ENCODE peak calls at places on chromosomes 3 and 15, in ten cellular contexts. E, S, I, D, B, J, C, K, Q and G are unnamed samples. For H3K9me3, the result is how much of the 10 kb centered on the place peaks cover.

GRCh38 chr3:64327039-64327804 is 102.0 kb upstream of the PRICKLE2 start:
- DNase-seq in E (no peak), K (no peak), Q (no peak), I (peak), J (no peak), B (no peak), C (no peak), D (no peak), S (no peak), G (no peak)

GRCh38 chr3:178850452-178851166 is 221.0 kb downstream of the ZMAT3 start:
- DNase-seq in K (no peak), J (no peak), E (no peak), I (no peak), D (no peak), S (no peak), Q (no peak), B (no peak), C (no peak), G (no peak)

GRCh38 chr3:69688400-69688799 is 50.9 kb upstream of the MITF start:
- DNase-seq in D (no peak), E (no peak), Q (no peak), J (no peak), K (no peak), C (no peak), S (no peak), B (no peak), I (no peak), G (no peak)

GRCh38 chr3:13104511-13104910 is 31.3 kb upstream of the IQSEC1 start:
- DNase-seq in K (no peak), Q (no peak), B (no peak), I (peak), D (no peak), S (no peak), J (no peak), C (no peak), E (no peak), G (no peak)

GRCh38 chr15:26628879-26629529 is 143.9 kb downstream of the GABRB3 start:
- DNase-seq in K (peak), I (peak), B (no peak), Q (peak), C (peak), D (peak), J (no peak), S (no peak), E (no peak), G (peak)

GRCh38 chr3:85697156-85697555 is 738.4 kb downstream of the CADM2 start:
- DNase-seq in E (no peak), Q (no peak), D (no peak), J (no peak), I (no peak), C (no peak), S (no peak), B (no peak), K (no peak), G (no peak)

GRCh38 chr3:12395349-12396012 is 88.8 kb upstream of the TSEN2 start:
- DNase-seq in I (no peak), Q (peak), B (no peak), E (no peak), D (no peak), K (no peak), J (no peak), C (no peak), S (no peak), G (no peak)

GRCh38 chr15:63277893-63278505 is 594 bp downstream of the APH1B start:
- DNase-seq in I (no peak), B (no peak), K (peak), C (no peak), Q (no peak), J (no peak), S (no peak), E (no peak), D (no peak), G (no peak)

GRCh38 chr3:111761309-111761795 is 97.7 kb upstream of the PHLDB2 start:
- DNase-seq in C (no peak), S (no peak), Q (peak), E (no peak), K (peak), J (no peak), D (peak), I (no peak), B (no peak), G (peak)

GRCh38 chr3:151818361-151818760 is 4.4 kb downstream of the AADAC start:
- DNase-seq in B (no peak), I (no peak), J (no peak), C (no peak), D (no peak), S (no peak), E (no peak), K (peak), Q (no peak), G (no peak)

GRCh38 chr3:126083913-126084514 is at the start of gene SLC41A3:
- DNase-seq in C (peak), Q (peak), D (peak), S (peak), I (peak), J (peak), E (peak), K (peak), B (peak), G (peak)

GRCh38 chr3:52983336-52983807 is 62.5 kb downstream of the SFMBT1 start:
- DNase-seq in I (no peak), K (no peak), E (no peak), D (no peak), J (no peak), B (peak), S (peak), C (no peak), Q (no peak), G (no peak)

GRCh38 chr15:67125589-67126502 is 60.4 kb downstream of the SMAD3 start:
- DNase-seq in E (peak), D (peak), Q (peak), K (peak), B (no peak), S (no peak), J (peak), C (no peak), I (peak), G (peak)

GRCh38 chr3:46187876-46188275 is 20.2 kb downstream of the CCR1 start:
- DNase-seq in I (no peak), E (no peak), J (peak), S (no peak), B (no peak), Q (peak), K (peak), D (no peak), C (no peak), G (peak)

GRCh38 chr3:37456270-37456708 is 281.9 kb upstream of the LRRFIP2 start:
- DNase-seq in C (peak), E (no peak), J (no peak), B (no peak), D (no peak), S (no peak), K (peak), I (peak), Q (no peak), G (no peak)

GRCh38 chr3:133595341-133595740 is 21.9 kb downstream of the CDV3 start:
- DNase-seq in S (no peak), D (no peak), E (no peak), B (no peak), I (no peak), J (no peak), C (no peak), Q (peak), K (peak), G (peak)

GRCh38 chr3:49606427-49606826 is 52.1 kb downstream of the BSN start:
- DNase-seq in C (peak), Q (no peak), S (no peak), K (no peak), J (no peak), B (no peak), I (no peak), E (no peak), D (no peak), G (no peak)

GRCh38 chr3:29520764-29521163 is 239.9 kb downstream of the RBMS3 start:
- DNase-seq in S (no peak), Q (no peak), D (no peak), I (no peak), B (no peak), C (no peak), K (no peak), E (no peak), J (no peak), G (no peak)

GRCh38 chr3:19149388-19149787 is 1.1 kb downstream of the KCNH8 start:
- DNase-seq in B (no peak), C (no peak), Q (no peak), S (peak), E (no peak), D (peak), K (peak), J (no peak), I (no peak), G (peak)

GRCh38 chr3:98855811-98856400 is 45.6 kb downstream of the DCBLD2 start:
- DNase-seq in E (peak), S (no peak), I (no peak), J (no peak), D (no peak), Q (peak), C (no peak), K (peak), B (no peak), G (peak)

GRCh38 chr3:48446425-48447193 is at the start of gene ATRIP:
- DNase-seq in D (peak), C (peak), Q (peak), J (peak), I (peak), K (peak), B (peak), S (peak), E (no peak), G (peak)

GRCh38 chr3:4739289-4740236 is 239.7 kb upstream of the BHLHE40 start:
- DNase-seq in S (no peak), J (no peak), I (no peak), E (no peak), C (no peak), B (no peak), Q (no peak), D (no peak), K (no peak), G (no peak)

GRCh38 chr3:121834079-121834730 is 655 bp downstream of the IQCB1 start:
- DNase-seq in E (no peak), Q (peak), J (no peak), I (no peak), D (peak), S (no peak), K (peak), B (no peak), C (no peak), G (no peak)

GRCh38 chr15:84799511-84800187 is 17.5 kb upstream of the ALPK3 start:
- DNase-seq in I (no peak), E (no peak), Q (no peak), S (no peak), C (peak), J (no peak), D (no peak), B (no peak), K (no peak), G (no peak)

GRCh38 chr15:33107950-33108349 is 86.6 kb downstream of the FMN1 start:
- DNase-seq in C (no peak), I (no peak), S (no peak), J (no peak), K (peak), E (no peak), B (no peak), D (no peak), Q (peak), G (no peak)

GRCh38 chr3:101926594-101927105 is 77.3 kb downstream of the NFKBIZ start:
- DNase-seq in S (no peak), D (no peak), J (no peak), E (no peak), B (no peak), Q (no peak), C (no peak), I (no peak), K (peak), G (peak)

GRCh38 chr3:129034650-129035049 is 25.9 kb upstream of the GP9 start:
- DNase-seq in J (no peak), K (no peak), D (no peak), C (no peak), E (no peak), S (no peak), B (no peak), I (peak), Q (no peak), G (no peak)

GRCh38 chr15:51768018-51768417 is 16.6 kb downstream of the TMOD2 start:
- DNase-seq in E (no peak), S (peak), C (no peak), I (no peak), Q (no peak), B (no peak), D (no peak), J (no peak), K (no peak), G (no peak)

GRCh38 chr3:118199044-118199443 is 835.6 kb downstream of the IGSF11 start:
- DNase-seq in D (no peak), Q (no peak), C (no peak), E (no peak), J (no peak), K (no peak), I (no peak), B (no peak), S (no peak), G (no peak)

DNA sequence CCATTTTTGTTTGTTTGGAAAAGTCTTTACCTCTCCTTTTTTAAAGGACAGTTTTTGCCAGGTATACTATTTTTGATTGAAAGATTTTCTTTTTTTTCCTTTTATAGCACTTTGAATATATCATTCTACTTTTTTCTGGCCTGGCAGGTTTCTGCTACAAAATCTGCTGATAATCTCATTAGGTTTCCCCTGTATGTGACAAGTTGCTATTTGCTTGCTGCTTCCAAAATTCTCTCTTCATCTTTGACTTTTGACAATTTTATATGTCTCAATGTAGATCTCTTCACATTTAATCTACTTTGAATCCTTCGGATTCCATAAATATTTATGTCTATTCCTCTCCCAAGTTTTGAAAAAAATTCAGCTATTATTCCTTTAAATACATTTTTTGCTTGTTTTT is 838.5 kb downstream of the IGSF11 start:
- DNase-seq in C (no peak), S (no peak), E (no peak), K (no peak), J (no peak), I (no peak), B (no peak), Q (no peak), D (no peak), G (no peak)
- H3K9me3 ChIP-seq in C (under half), S (under half), E (under half), K (under half), J (under half), I (under half), B (under half), Q (under half), D (under half), G (under half)

DNA sequence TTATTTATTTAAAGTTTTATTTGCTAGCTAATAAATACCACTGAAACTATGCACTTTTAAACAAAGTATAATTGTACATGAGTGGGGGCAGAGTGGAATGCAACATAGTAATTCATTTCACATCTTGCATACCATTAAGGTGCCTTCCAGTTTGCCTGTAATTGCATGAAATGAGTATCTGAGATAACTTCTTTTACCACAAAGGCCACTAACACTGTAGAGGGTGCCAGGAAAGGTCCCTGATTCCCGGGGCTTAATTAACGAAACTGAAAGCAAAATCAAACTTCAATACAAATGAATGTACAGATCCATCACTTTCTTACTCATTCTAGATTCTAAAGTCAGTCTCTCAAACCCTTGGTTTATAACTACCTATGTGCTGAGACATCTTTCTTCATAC is 2.1 kb downstream of the CD47 start:
- DNase-seq in Q (peak), J (no peak), D (no peak), B (no peak), K (peak), I (no peak), E (no peak), S (peak), C (no peak), G (peak)
- H3K4me3 ChIP-seq in Q (peak), J (no peak), D (peak), B (peak), K (peak), I (peak), E (peak), S (peak), C (peak), G (peak)

DNA sequence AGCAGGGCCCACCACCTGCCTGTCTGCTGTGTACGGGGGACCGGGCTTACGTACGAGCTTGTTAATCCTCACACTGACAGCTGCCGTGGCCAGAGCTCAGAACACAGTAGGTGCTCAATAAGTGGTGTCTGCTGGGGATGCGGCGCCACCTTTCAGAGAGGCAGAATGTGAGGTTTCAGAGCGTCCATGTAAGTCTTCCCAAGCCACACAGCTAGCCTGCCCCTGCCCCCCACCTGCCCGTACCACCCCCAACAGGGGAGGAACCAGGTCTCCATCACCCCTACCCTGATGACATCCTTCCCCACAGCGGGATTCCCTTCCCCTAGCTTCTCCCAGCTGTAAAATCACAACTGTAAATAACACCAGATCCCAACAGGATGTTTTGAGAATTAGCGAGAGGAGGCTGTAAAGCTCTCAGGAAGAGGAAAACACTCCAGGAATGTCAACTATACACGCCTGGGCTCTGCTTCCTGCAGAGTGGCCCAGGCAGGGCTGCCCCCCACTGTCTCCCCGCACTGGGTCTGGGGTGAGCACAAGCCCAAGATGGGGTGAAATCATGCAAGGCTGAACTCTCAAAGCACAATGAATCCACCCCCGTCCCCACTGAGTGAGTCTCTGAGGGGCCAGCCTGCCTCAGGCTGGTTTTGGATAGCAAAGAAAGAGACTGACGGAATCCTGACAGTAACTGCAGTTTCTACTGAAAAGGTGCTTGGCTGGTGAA is 250.1 kb upstream of the LYSMD4 start:
- DNase-seq in B (no peak), J (no peak), C (no peak), D (no peak), Q (no peak), I (peak), S (no peak), E (no peak), K (no peak), G (no peak)
- H3K9me3 ChIP-seq in B (under half), J (under half), C (under half), D (under half), Q (under half), I (under half), S (under half), E (half or more), K (under half), G (under half)

DNA sequence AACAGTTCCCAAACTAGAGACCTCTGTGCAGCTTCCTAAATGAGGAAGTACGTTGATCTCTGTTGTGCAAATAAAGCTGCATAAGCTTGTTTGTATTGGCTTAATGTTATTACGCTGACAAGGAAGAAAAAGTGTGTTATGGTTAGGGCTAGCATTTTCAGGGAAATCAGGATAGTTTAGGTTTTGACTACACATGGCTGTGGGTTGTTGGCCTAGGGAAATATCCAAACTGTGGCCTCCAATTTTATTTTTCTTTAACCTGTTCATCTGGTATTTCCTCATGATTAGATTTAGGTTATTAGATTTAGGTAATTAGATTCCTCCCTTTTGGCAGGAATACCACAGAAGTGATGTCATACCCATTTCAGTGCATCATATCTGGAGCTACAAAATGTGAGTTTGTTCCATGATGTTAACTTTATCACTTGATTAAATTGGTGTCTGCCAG is 8.7 kb upstream of the MCCC1 start:
- DNase-seq in B (no peak), C (no peak), D (no peak), I (no peak), E (no peak), Q (peak), J (no peak), S (no peak), K (peak), G (peak)
- H3K4me3 ChIP-seq in B (no peak), C (no peak), D (no peak), I (no peak), E (no peak), Q (no peak), J (no peak), S (no peak), K (no peak), G (no peak)

GRCh38 chr15:62208884-62209283 is 43.8 kb upstream of the C2CD4B start:
- DNase-seq in B (no peak), D (no peak), S (no peak), J (no peak), Q (no peak), E (no peak), I (no peak), K (no peak), C (no peak), G (no peak)
- H3K9me3 ChIP-seq in B (under half), D (under half), S (under half), J (under half), Q (under half), E (under half), I (under half), K (under half), C (under half), G (under half)

DNA sequence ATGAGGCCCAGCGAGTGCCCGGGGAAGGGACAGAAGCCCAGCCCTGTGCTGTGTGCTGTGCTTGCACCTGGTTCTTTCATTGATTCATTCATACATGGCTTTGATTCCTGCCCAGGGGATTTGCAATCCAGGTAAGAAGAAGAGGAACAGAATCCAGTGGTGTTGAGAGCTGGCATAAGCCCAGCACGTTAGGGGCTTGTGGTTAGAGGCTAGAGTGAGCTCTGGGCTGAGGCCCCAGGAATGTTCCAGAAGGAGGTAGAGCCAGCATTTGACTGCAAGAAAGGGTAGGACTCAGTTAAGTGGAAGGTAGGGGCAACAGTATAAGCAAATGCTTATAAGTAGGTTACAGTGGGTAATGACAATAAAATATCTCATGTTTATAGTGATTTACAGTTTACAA is 2.3 kb downstream of the VWA5B2 start:
- DNase-seq in C (no peak), J (no peak), E (no peak), S (no peak), K (no peak), B (no peak), I (no peak), D (no peak), Q (no peak), G (no peak)
- H3K4me3 ChIP-seq in C (no peak), J (no peak), E (no peak), S (no peak), K (no peak), B (no peak), I (no peak), D (no peak), Q (no peak), G (no peak)

GRCh38 chr3:43340403-43340802 is 54.1 kb downstream of the SNRK start:
- DNase-seq in Q (no peak), B (no peak), S (no peak), I (no peak), J (no peak), E (no peak), K (no peak), D (no peak), C (no peak), G (no peak)

GRCh38 chr3:43341788-43342187 is 55.4 kb downstream of the SNRK start:
- DNase-seq in E (no peak), K (no peak), C (no peak), I (no peak), B (no peak), J (no peak), D (no peak), S (no peak), Q (no peak), G (no peak)

GRCh38 chr3:43338295-43338694 is 52.0 kb downstream of the SNRK start:
- DNase-seq in B (no peak), Q (peak), J (peak), I (no peak), D (no peak), S (no peak), C (no peak), E (no peak), K (no peak), G (peak)

GRCh38 chr3:43330981-43331380 is 44.6 kb downstream of the SNRK start:
- DNase-seq in J (no peak), B (no peak), S (no peak), E (no peak), C (no peak), Q (peak), K (no peak), I (no peak), D (no peak), G (peak)

GRCh38 chr3:43335799-43336198 is 49.5 kb downstream of the SNRK start:
- DNase-seq in I (no peak), E (no peak), B (no peak), S (no peak), D (no peak), Q (no peak), J (no peak), K (no peak), C (no peak), G (no peak)
- H3K9me3 ChIP-seq in I (under half), E (under half), B (under half), S (under half), D (under half), Q (under half), J (under half), K (under half), C (under half), G (under half)